ENCODE peak calls at places on chromosomes 7 and 10, in seven cellular contexts. One of them, this sample, is unnamed.

GRCh38 chr7:87505122-87505521 is 29.6 kb upstream of the ABCB4 start:
- DNase-seq in tibial artery: no peak
- DNase-seq in AG04450: no peak
- DNase-seq in endothelial cell of umbilical vein: no peak
- DNase-seq in cardiac muscle cell: no peak
- DNase-seq in AG04449: no peak
- DNase-seq in IMR-90: peak
- DNase-seq in this sample: no peak

GRCh38 chr7:124032369-124033092 is at the start of gene TMEM229A:
- DNase-seq in endothelial cell of umbilical vein: peak
- DNase-seq in IMR-90: peak
- DNase-seq in tibial artery: no peak
- DNase-seq in AG04449: no peak
- DNase-seq in cardiac muscle cell: peak
- DNase-seq in AG04450: no peak
- DNase-seq in this sample: peak

GRCh38 chr7:36607741-36608140 is 116.6 kb downstream of the AOAH start:
- DNase-seq in AG04450: no peak
- DNase-seq in AG04449: no peak
- DNase-seq in tibial artery: no peak
- DNase-seq in cardiac muscle cell: no peak
- DNase-seq in IMR-90: no peak
- DNase-seq in endothelial cell of umbilical vein: no peak
- DNase-seq in this sample: no peak

GRCh38 chr7:289756-290553 is at the start of gene FOXL3:
- DNase-seq in AG04449: no peak
- DNase-seq in IMR-90: no peak
- DNase-seq in tibial artery: peak
- DNase-seq in endothelial cell of umbilical vein: no peak
- DNase-seq in AG04450: no peak
- DNase-seq in cardiac muscle cell: no peak
- DNase-seq in this sample: no peak

GRCh38 chr7:28813238-28813962 is 144.7 kb downstream of the TRIL start:
- DNase-seq in AG04450: no peak
- DNase-seq in cardiac muscle cell: peak
- DNase-seq in tibial artery: no peak
- DNase-seq in AG04449: no peak
- DNase-seq in endothelial cell of umbilical vein: no peak
- DNase-seq in IMR-90: no peak
- DNase-seq in this sample: no peak

GRCh38 chr10:96541921-96542320 is 28.2 kb upstream of the TLL2 start:
- DNase-seq in endothelial cell of umbilical vein: no peak
- DNase-seq in AG04449: no peak
- DNase-seq in cardiac muscle cell: no peak
- DNase-seq in AG04450: no peak
- DNase-seq in IMR-90: peak
- DNase-seq in tibial artery: no peak
- DNase-seq in this sample: no peak

GRCh38 chr7:5598769-5599371 is 175.2 kb upstream of the TNRC18 start:
- DNase-seq in cardiac muscle cell: peak
- DNase-seq in AG04449: no peak
- DNase-seq in endothelial cell of umbilical vein: no peak
- DNase-seq in AG04450: no peak
- DNase-seq in tibial artery: no peak
- DNase-seq in IMR-90: no peak
- DNase-seq in this sample: no peak

GRCh38 chr7:12570529-12571461 is at the start of gene SCIN:
- DNase-seq in AG04450: no peak
- DNase-seq in AG04449: no peak
- DNase-seq in IMR-90: no peak
- DNase-seq in endothelial cell of umbilical vein: peak
- DNase-seq in cardiac muscle cell: peak
- DNase-seq in tibial artery: no peak
- DNase-seq in this sample: peak

GRCh38 chr10:106083572-106083971 is 1080.9 kb downstream of the SORCS1 start:
- DNase-seq in endothelial cell of umbilical vein: no peak
- DNase-seq in AG04450: no peak
- DNase-seq in AG04449: no peak
- DNase-seq in IMR-90: no peak
- DNase-seq in tibial artery: no peak
- DNase-seq in cardiac muscle cell: no peak
- DNase-seq in this sample: peak

GRCh38 chr10:17237163-17237562 is 9.1 kb downstream of the VIM start:
- DNase-seq in AG04449: no peak
- DNase-seq in IMR-90: no peak
- DNase-seq in tibial artery: no peak
- DNase-seq in AG04450: no peak
- DNase-seq in endothelial cell of umbilical vein: no peak
- DNase-seq in cardiac muscle cell: no peak
- DNase-seq in this sample: no peak

GRCh38 chr10:11828682-11829284 is 5.6 kb downstream of the PROSER2 start:
- DNase-seq in IMR-90: no peak
- DNase-seq in AG04450: no peak
- DNase-seq in tibial artery: no peak
- DNase-seq in AG04449: no peak
- DNase-seq in endothelial cell of umbilical vein: no peak
- DNase-seq in cardiac muscle cell: no peak
- DNase-seq in this sample: no peak

GRCh38 chr7:95921543-95921942 is 149.2 kb downstream of the DYNC1I1 start:
- DNase-seq in AG04450: no peak
- DNase-seq in IMR-90: no peak
- DNase-seq in tibial artery: no peak
- DNase-seq in cardiac muscle cell: no peak
- DNase-seq in endothelial cell of umbilical vein: no peak
- DNase-seq in AG04449: no peak
- DNase-seq in this sample: no peak

GRCh38 chr7:35420657-35421056 is 166.8 kb upstream of the TBX20 start:
- DNase-seq in tibial artery: no peak
- DNase-seq in AG04450: no peak
- DNase-seq in endothelial cell of umbilical vein: peak
- DNase-seq in IMR-90: peak
- DNase-seq in AG04449: no peak
- DNase-seq in cardiac muscle cell: peak
- DNase-seq in this sample: peak

GRCh38 chr7:22005151-22005550 is 59.5 kb upstream of the CDCA7L start:
- DNase-seq in AG04449: no peak
- DNase-seq in IMR-90: no peak
- DNase-seq in AG04450: no peak
- DNase-seq in cardiac muscle cell: no peak
- DNase-seq in endothelial cell of umbilical vein: no peak
- DNase-seq in tibial artery: no peak
- DNase-seq in this sample: no peak

GRCh38 chr10:36375107-36375506 is 733.0 kb upstream of the FZD8 start:
- DNase-seq in AG04450: no peak
- DNase-seq in tibial artery: no peak
- DNase-seq in IMR-90: no peak
- DNase-seq in AG04449: no peak
- DNase-seq in endothelial cell of umbilical vein: no peak
- DNase-seq in cardiac muscle cell: no peak
- DNase-seq in this sample: no peak

GRCh38 chr7:123285076-123285700 is 85.4 kb upstream of the SLC13A1 start:
- DNase-seq in endothelial cell of umbilical vein: no peak
- DNase-seq in cardiac muscle cell: no peak
- DNase-seq in tibial artery: no peak
- DNase-seq in IMR-90: no peak
- DNase-seq in AG04449: no peak
- DNase-seq in AG04450: no peak
- DNase-seq in this sample: no peak

GRCh38 chr7:99004781-99005500 is 126.6 kb downstream of the TRRAP start:
- DNase-seq in cardiac muscle cell: peak
- DNase-seq in AG04450: no peak
- DNase-seq in AG04449: no peak
- DNase-seq in tibial artery: peak
- DNase-seq in IMR-90: no peak
- DNase-seq in endothelial cell of umbilical vein: no peak
- DNase-seq in this sample: no peak

GRCh38 chr7:108097703-108098102 is 32.5 kb downstream of the LAMB4 start:
- DNase-seq in AG04449: no peak
- DNase-seq in AG04450: no peak
- DNase-seq in cardiac muscle cell: peak
- DNase-seq in endothelial cell of umbilical vein: peak
- DNase-seq in tibial artery: no peak
- DNase-seq in IMR-90: no peak
- DNase-seq in this sample: peak

GRCh38 chr7:936131-937054 is 18.1 kb downstream of the ADAP1 start:
- DNase-seq in tibial artery: peak
- DNase-seq in AG04450: no peak
- DNase-seq in AG04449: peak
- DNase-seq in endothelial cell of umbilical vein: no peak
- DNase-seq in cardiac muscle cell: no peak
- DNase-seq in IMR-90: peak
- DNase-seq in this sample: no peak

GRCh38 chr10:75430000-75430763 is 1.2 kb upstream of the LRMDA start:
- DNase-seq in AG04449: no peak
- DNase-seq in endothelial cell of umbilical vein: peak
- DNase-seq in tibial artery: peak
- DNase-seq in IMR-90: no peak
- DNase-seq in AG04450: no peak
- DNase-seq in cardiac muscle cell: peak
- DNase-seq in this sample: peak

GRCh38 chr7:107390921-107391320 is 78.9 kb upstream of the GPR22 start:
- DNase-seq in cardiac muscle cell: no peak
- DNase-seq in AG04450: no peak
- DNase-seq in AG04449: no peak
- DNase-seq in IMR-90: no peak
- DNase-seq in tibial artery: no peak
- DNase-seq in endothelial cell of umbilical vein: no peak
- DNase-seq in this sample: no peak

GRCh38 chr10:29067161-29067560 is 221.7 kb upstream of the LYZL1 start:
- DNase-seq in AG04450: no peak
- DNase-seq in tibial artery: no peak
- DNase-seq in cardiac muscle cell: peak
- DNase-seq in endothelial cell of umbilical vein: no peak
- DNase-seq in AG04449: no peak
- DNase-seq in IMR-90: peak
- DNase-seq in this sample: peak

GRCh38 chr7:117555260-117555659 is 75.4 kb downstream of the CFTR start:
- DNase-seq in AG04449: no peak
- DNase-seq in tibial artery: no peak
- DNase-seq in cardiac muscle cell: no peak
- DNase-seq in endothelial cell of umbilical vein: no peak
- DNase-seq in IMR-90: no peak
- DNase-seq in AG04450: no peak
- DNase-seq in this sample: no peak

GRCh38 chr10:91380873-91381561 is 29.1 kb upstream of the HECTD2 start:
- DNase-seq in cardiac muscle cell: peak
- DNase-seq in tibial artery: no peak
- DNase-seq in endothelial cell of umbilical vein: no peak
- DNase-seq in IMR-90: no peak
- DNase-seq in AG04449: no peak
- DNase-seq in AG04450: no peak
- DNase-seq in this sample: peak

GRCh38 chr7:142813699-142814098 is 41.2 kb upstream of the EPHB6 start:
- DNase-seq in cardiac muscle cell: no peak
- DNase-seq in tibial artery: no peak
- DNase-seq in AG04450: no peak
- DNase-seq in IMR-90: no peak
- DNase-seq in AG04449: no peak
- DNase-seq in endothelial cell of umbilical vein: no peak
- DNase-seq in this sample: no peak
- H3K4me3 ChIP-seq in cardiac muscle cell: no peak
- H3K4me3 ChIP-seq in tibial artery: no peak
- H3K4me3 ChIP-seq in AG04450: no peak
- H3K4me3 ChIP-seq in IMR-90: no peak
- H3K4me3 ChIP-seq in AG04449: no peak
- H3K4me3 ChIP-seq in endothelial cell of umbilical vein: no peak
- H3K4me3 ChIP-seq in this sample: no peak

GRCh38 chr7:94115316-94115715 is 111.2 kb upstream of the BET1 start:
- DNase-seq in cardiac muscle cell: peak
- DNase-seq in tibial artery: no peak
- DNase-seq in AG04450: no peak
- DNase-seq in AG04449: no peak
- DNase-seq in IMR-90: peak
- DNase-seq in endothelial cell of umbilical vein: no peak
- DNase-seq in this sample: peak
- TF ChIP-seq CTCF in cardiac muscle cell: no peak
- TF ChIP-seq CTCF in tibial artery: no peak
- TF ChIP-seq CTCF in AG04450: no peak
- TF ChIP-seq CTCF in AG04449: no peak
- TF ChIP-seq CTCF in IMR-90: no peak
- TF ChIP-seq CTCF in endothelial cell of umbilical vein: no peak
- TF ChIP-seq CTCF in this sample: no peak

DNA sequence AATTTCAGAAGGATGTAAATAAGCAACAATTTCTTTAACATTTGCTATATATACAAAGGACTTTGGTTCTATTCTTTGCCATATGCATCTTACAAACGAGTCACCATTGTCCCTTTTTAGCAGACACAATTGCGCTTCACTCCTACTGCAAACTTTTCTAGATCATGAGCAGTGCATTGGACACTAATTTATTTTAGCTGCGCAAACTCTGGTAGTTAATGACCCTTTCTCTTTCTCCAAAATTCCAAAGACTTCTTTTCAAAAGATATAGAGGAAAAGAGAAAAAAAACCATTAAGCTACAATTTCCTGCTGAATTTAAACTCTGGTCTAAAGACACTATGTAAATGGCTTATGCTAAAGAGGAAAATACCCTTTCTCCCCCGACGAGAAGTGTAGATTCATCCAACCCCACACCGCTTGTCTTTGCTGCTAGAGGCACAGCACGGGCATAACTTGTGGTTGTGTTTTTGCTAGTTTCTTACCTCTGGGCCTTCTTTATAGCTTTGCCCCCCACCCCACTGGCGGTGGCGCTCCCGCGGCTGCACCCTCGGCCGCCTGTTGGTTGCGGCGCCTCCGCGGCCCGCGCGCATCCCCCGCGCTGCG is 84.0 kb downstream of the SNX10 start:
- DNase-seq in AG04450: no peak
- DNase-seq in AG04449: no peak
- DNase-seq in IMR-90: no peak
- DNase-seq in cardiac muscle cell: no peak
- DNase-seq in endothelial cell of umbilical vein: peak
- DNase-seq in tibial artery: no peak
- DNase-seq in this sample: no peak
- H3K4me3 ChIP-seq in AG04450: no peak
- H3K4me3 ChIP-seq in AG04449: no peak
- H3K4me3 ChIP-seq in IMR-90: no peak
- H3K4me3 ChIP-seq in cardiac muscle cell: peak
- H3K4me3 ChIP-seq in endothelial cell of umbilical vein: peak
- H3K4me3 ChIP-seq in tibial artery: peak
- H3K4me3 ChIP-seq in this sample: no peak

GRCh38 chr10:88319960-88320517 is 263.1 kb downstream of the RNLS start:
- DNase-seq in AG04450: no peak
- DNase-seq in AG04449: no peak
- DNase-seq in tibial artery: no peak
- DNase-seq in endothelial cell of umbilical vein: no peak
- DNase-seq in cardiac muscle cell: no peak
- DNase-seq in IMR-90: no peak
- DNase-seq in this sample: no peak

GRCh38 chr10:88316292-88316861 is 266.7 kb downstream of the RNLS start:
- DNase-seq in AG04449: no peak
- DNase-seq in endothelial cell of umbilical vein: no peak
- DNase-seq in AG04450: no peak
- DNase-seq in cardiac muscle cell: no peak
- DNase-seq in IMR-90: no peak
- DNase-seq in tibial artery: no peak
- DNase-seq in this sample: no peak

GRCh38 chr10:88315746-88316145 is 267.4 kb downstream of the RNLS start:
- DNase-seq in cardiac muscle cell: no peak
- DNase-seq in IMR-90: peak
- DNase-seq in AG04450: no peak
- DNase-seq in endothelial cell of umbilical vein: no peak
- DNase-seq in tibial artery: no peak
- DNase-seq in AG04449: no peak
- DNase-seq in this sample: no peak

GRCh38 chr10:88317099-88317498 is 266.0 kb downstream of the RNLS start:
- DNase-seq in AG04449: no peak
- DNase-seq in AG04450: no peak
- DNase-seq in cardiac muscle cell: no peak
- DNase-seq in IMR-90: no peak
- DNase-seq in tibial artery: no peak
- DNase-seq in endothelial cell of umbilical vein: no peak
- DNase-seq in this sample: no peak

GRCh38 chr10:88318803-88319202 is 264.3 kb downstream of the RNLS start:
- DNase-seq in cardiac muscle cell: no peak
- DNase-seq in tibial artery: no peak
- DNase-seq in endothelial cell of umbilical vein: no peak
- DNase-seq in AG04450: no peak
- DNase-seq in IMR-90: no peak
- DNase-seq in AG04449: no peak
- DNase-seq in this sample: peak
- TF ChIP-seq CTCF in cardiac muscle cell: no peak
- TF ChIP-seq CTCF in tibial artery: no peak
- TF ChIP-seq CTCF in endothelial cell of umbilical vein: no peak
- TF ChIP-seq CTCF in AG04450: no peak
- TF ChIP-seq CTCF in IMR-90: peak
- TF ChIP-seq CTCF in AG04449: no peak
- TF ChIP-seq CTCF in this sample: peak